ENCODE peak calls at places on chromosomes 4 and X, in seven cellular contexts. R, S, W, C, Z, K and Q are unnamed samples.

GRCh38 chr4:993111-994029 is at the start of gene SLC26A1:
- DNase-seq in R (no peak), S (no peak), W (no peak), C (no peak), Z (no peak), K (no peak), Q (no peak)

GRCh38 chr4:15918484-15919129 is 19.9 kb downstream of the FGFBP1 start:
- DNase-seq in R (no peak), S (no peak), W (no peak), C (no peak), Z (peak; percentile 25), K (no peak), Q (no peak)

GRCh38 chrX:20547649-20548051 is 280.9 kb upstream of the RPS6KA3 start:
- DNase-seq in R (no peak), S (no peak), W (no peak), C (no peak), Z (no peak), K (no peak), Q (peak; percentile 3)

GRCh38 chr4:121597346-121597934 is 99.3 kb downstream of the ANXA5 start:
- DNase-seq in R (no peak), S (no peak), W (no peak), C (no peak), Z (no peak), K (no peak), Q (peak; percentile 6)

GRCh38 chr4:954211-955020 is 19.0 kb downstream of the DGKQ start:
- DNase-seq in R (no peak), S (no peak), W (no peak), C (no peak), Z (no peak), K (no peak), Q (no peak)

GRCh38 chr4:34720563-34720962 is 1523.8 kb downstream of the ARAP2 start:
- DNase-seq in R (no peak), S (no peak), W (no peak), C (no peak), Z (peak; percentile 58), K (no peak), Q (no peak)

GRCh38 chrX:18173494-18174180 is 47.0 kb downstream of the BEND2 start:
- DNase-seq in R (no peak), S (no peak), W (no peak), C (no peak), Z (no peak), K (no peak), Q (no peak)

GRCh38 chrX:117327306-117327705 is 789.3 kb downstream of the KLHL13 start:
- DNase-seq in R (no peak), S (no peak), W (no peak), C (no peak), Z (no peak), K (no peak), Q (no peak)

GRCh38 chr4:77203380-77204197 is 46.6 kb downstream of the CCNG2 start:
- DNase-seq in R (peak; percentile 23), S (peak; percentile 64), W (peak; percentile 72), C (peak; percentile 32), Z (peak; percentile 85), K (peak; percentile 77), Q (peak; percentile 59)

GRCh38 chrX:41421071-41421729 is 25.9 kb upstream of the NYX start:
- DNase-seq in R (no peak), S (no peak), W (no peak), C (no peak), Z (no peak), K (no peak), Q (no peak)

GRCh38 chr4:169305651-169306050 is 34.9 kb upstream of the SH3RF1 start:
- DNase-seq in R (no peak), S (no peak), W (no peak), C (no peak), Z (no peak), K (peak; percentile 20), Q (no peak)

GRCh38 chr4:56460085-56460484 is 7.3 kb upstream of the SRP72 start:
- DNase-seq in R (no peak), S (no peak), W (no peak), C (no peak), Z (no peak), K (no peak), Q (no peak)

GRCh38 chr4:80471701-80472100 is 136.2 kb downstream of the CFAP299 start:
- DNase-seq in R (no peak), S (no peak), W (peak; percentile 59), C (no peak), Z (peak; percentile 44), K (no peak), Q (no peak)

GRCh38 chr4:186787536-186787935 is 63.9 kb upstream of the FAT1 start:
- DNase-seq in R (no peak), S (no peak), W (no peak), C (no peak), Z (no peak), K (no peak), Q (no peak)

GRCh38 chr4:13523105-13523477 is 21.2 kb downstream of the NKX3-2 start:
- DNase-seq in R (no peak), S (peak; percentile 27), W (no peak), C (no peak), Z (no peak), K (no peak), Q (no peak)

GRCh38 chrX:8783100-8784098 is 17.8 kb downstream of the FAM9A start:
- DNase-seq in R (no peak), S (peak; percentile 28), W (peak; percentile 63), C (no peak), Z (no peak), K (peak; percentile 15), Q (no peak)

GRCh38 chr4:87031946-87032345 is 97.1 kb downstream of the AFF1 start:
- DNase-seq in R (no peak), S (no peak), W (no peak), C (no peak), Z (no peak), K (no peak), Q (no peak)

GRCh38 chr4:164440196-164440595 is 313.7 kb upstream of the SMIM31 start:
- DNase-seq in R (no peak), S (no peak), W (no peak), C (no peak), Z (no peak), K (no peak), Q (no peak)

GRCh38 chr4:146256328-146256727 is 42.0 kb downstream of the REELD1 start:
- DNase-seq in R (no peak), S (no peak), W (no peak), C (no peak), Z (no peak), K (no peak), Q (no peak)

GRCh38 chrX:63418211-63418610 is 67.1 kb upstream of the SPIN4 start:
- DNase-seq in R (no peak), S (no peak), W (no peak), C (no peak), Z (no peak), K (no peak), Q (no peak)

GRCh38 chrX:154300815-154301214 is 5.2 kb downstream of the TKTL1 start:
- DNase-seq in R (no peak), S (no peak), W (no peak), C (no peak), Z (no peak), K (no peak), Q (no peak)

GRCh38 chr4:7168106-7168505 is 24.2 kb upstream of the SORCS2 start:
- DNase-seq in R (no peak), S (no peak), W (no peak), C (no peak), Z (no peak), K (no peak), Q (no peak)

DNA sequence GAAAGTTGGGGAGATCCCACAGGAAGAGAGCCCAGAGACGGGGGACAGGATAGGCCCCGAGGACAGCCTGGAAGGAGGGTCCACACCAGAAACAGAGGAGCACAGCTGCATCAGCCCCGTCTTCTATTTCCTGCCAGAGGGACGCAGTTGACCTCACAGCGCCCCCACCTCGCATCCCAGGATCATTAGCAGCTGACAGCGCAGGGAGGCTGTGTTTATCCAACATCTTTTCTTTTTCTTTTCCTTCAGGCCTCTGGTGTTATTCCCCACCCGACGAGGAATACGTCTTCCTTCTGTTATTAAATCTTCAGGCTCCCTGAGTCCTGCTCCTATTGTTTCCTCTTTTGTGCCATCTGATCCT is 75.4 kb downstream of the DCHS2 start:
- DNase-seq in R (no peak), S (no peak), W (peak; percentile 59), C (no peak), Z (peak; percentile 52), K (peak; percentile 36), Q (peak; percentile 10)
- TF ChIP-seq CTCF in R (no peak), S (peak; percentile 3), W (no peak), C (no peak), Z (no peak), K (no peak), Q (peak; percentile 11)

DNA sequence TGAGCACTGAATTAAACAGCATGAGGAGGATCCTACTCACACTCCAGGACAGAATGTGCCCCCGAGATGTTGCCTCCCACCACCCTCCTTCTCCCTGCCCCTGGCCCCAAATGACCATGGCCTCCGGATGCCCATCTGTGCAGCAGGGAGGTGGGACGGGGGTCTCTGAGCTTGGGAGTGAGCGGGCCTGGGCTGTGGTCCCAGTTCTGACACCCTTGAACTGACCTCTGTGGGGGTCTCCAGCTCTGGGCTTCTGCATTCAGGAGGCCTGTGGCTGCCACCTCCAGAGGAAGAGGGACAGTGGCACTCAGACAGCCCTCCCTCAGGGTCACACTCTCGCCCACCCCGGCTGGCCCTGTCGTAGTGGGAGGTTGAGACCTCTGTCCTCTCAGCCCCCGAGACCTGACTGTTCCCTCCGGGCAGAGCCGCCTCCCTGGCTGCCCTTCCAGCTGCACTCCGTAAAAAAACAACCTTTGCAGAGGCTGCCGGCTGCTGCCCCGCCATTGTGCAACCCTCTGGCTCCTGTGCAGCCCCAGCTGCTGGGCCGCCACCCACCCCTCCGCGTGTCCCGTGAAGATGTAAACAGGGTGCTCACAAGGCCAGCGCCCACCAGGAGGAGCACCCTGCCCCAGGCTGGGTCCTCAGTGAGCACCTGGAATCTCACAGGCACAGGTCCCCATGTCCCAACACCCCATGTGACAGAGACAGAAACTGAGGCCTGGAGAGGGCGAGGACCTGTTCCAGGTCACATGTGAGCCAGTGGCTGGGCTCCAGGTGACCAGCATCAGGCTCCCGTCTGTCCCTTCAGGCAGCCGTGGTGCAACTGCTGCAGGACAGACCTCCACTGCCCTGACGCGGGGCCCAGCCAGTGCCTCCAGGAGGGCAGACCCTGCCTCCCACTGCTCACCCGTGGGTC is 39.6 kb downstream of the HTRA3 start:
- DNase-seq in R (no peak), S (no peak), W (peak; percentile 10), C (peak; percentile 58), Z (no peak), K (peak; percentile 33), Q (no peak)
- TF ChIP-seq CTCF in R (no peak), S (no peak), W (no peak), C (no peak), Z (peak; percentile 15), K (peak; percentile 46), Q (no peak)

GRCh38 chrX:83416273-83416672 is 91.8 kb upstream of the POU3F4 start:
- DNase-seq in R (no peak), S (no peak), W (no peak), C (no peak), Z (peak; percentile 37), K (no peak), Q (no peak)
- TF ChIP-seq CTCF in R (no peak), S (no peak), W (no peak), C (no peak), Z (no peak), K (no peak), Q (no peak)

GRCh38 chrX:23643020-23643419 is 24.3 kb upstream of the PRDX4 start:
- DNase-seq in R (no peak), S (no peak), W (no peak), C (no peak), Z (no peak), K (no peak), Q (no peak)

GRCh38 chrX:23634181-23634580 is 33.1 kb upstream of the PRDX4 start:
- DNase-seq in R (no peak), S (peak; percentile 26), W (no peak), C (no peak), Z (no peak), K (no peak), Q (no peak)

GRCh38 chrX:23637187-23637586 is 30.1 kb upstream of the PRDX4 start:
- DNase-seq in R (no peak), S (peak; percentile 25), W (no peak), C (no peak), Z (no peak), K (no peak), Q (peak; percentile 22)
- TF ChIP-seq CTCF in R (no peak), S (peak; percentile 40), W (no peak), C (no peak), Z (no peak), K (no peak), Q (no peak)